ENCODE peak calls at places on chromosome 14, in six cellular contexts. U is psoas muscle, D is heart left ventricle, A is esophagus squamous epithelium, T is lung, C is neural progenitor cell. O is an unnamed sample.

GRCh38 chr14:98163285-98163741 is 1108.7 kb downstream of the BCL11B start:
- DNase-seq in U (no peak), D (no peak), A (no peak), T (no peak), C (peak; percentile 48), O (no peak)

GRCh38 chr14:99388286-99388685 is 92.4 kb downstream of the SETD3 start:
- DNase-seq in U (no peak), D (no peak), A (no peak), T (no peak), C (no peak), O (no peak)

GRCh38 chr14:53430870-53431269 is 277.7 kb upstream of the DDHD1 start:
- DNase-seq in U (no peak), D (no peak), A (no peak), T (no peak), C (no peak), O (no peak)

GRCh38 chr14:81406863-81407262 is 6.7 kb upstream of the STON2 start:
- DNase-seq in U (peak; percentile 78), D (no peak), A (no peak), T (no peak), C (no peak), O (peak; percentile 30)

GRCh38 chr14:22046063-22046462 is 372.4 kb upstream of the OR4E1 start:
- DNase-seq in U (no peak), D (no peak), A (no peak), T (no peak), C (no peak), O (no peak)

GRCh38 chr14:69093551-69094421 is 59.1 kb downstream of the DCAF5 start:
- DNase-seq in U (no peak), D (no peak), A (no peak), T (no peak), C (peak; percentile 39), O (no peak)

GRCh38 chr14:100677925-100678765 is 48.5 kb upstream of the DLK1 start:
- DNase-seq in U (peak; percentile 80), D (peak; percentile 91), A (no peak), T (no peak), C (peak; percentile 70), O (peak; percentile 98)

GRCh38 chr14:79186523-79186922 is 1016.4 kb downstream of the NRXN3 start:
- DNase-seq in U (no peak), D (no peak), A (no peak), T (no peak), C (no peak), O (no peak)

GRCh38 chr14:44914849-44915248 is 46.9 kb downstream of the KLHL28 start:
- DNase-seq in U (no peak), D (no peak), A (no peak), T (no peak), C (peak; percentile 32), O (no peak)

GRCh38 chr14:87944987-87945604 is 47.9 kb downstream of the GALC start:
- DNase-seq in U (no peak), D (no peak), A (no peak), T (no peak), C (peak; percentile 37), O (no peak)

GRCh38 chr14:96094656-96095055 is 55.5 kb downstream of the C14orf132 start:
- DNase-seq in U (no peak), D (no peak), A (no peak), T (no peak), C (no peak), O (no peak)

GRCh38 chr14:77018785-77019184 is 9.7 kb downstream of the IRF2BPL start:
- DNase-seq in U (no peak), D (no peak), A (no peak), T (no peak), C (no peak), O (no peak)

GRCh38 chr14:95394981-95395737 is 75.5 kb upstream of the CLMN start:
- DNase-seq in U (no peak), D (no peak), A (no peak), T (no peak), C (no peak), O (no peak)

GRCh38 chr14:77599894-77600293 is 16.5 kb downstream of the SPTLC2 start:
- DNase-seq in U (no peak), D (no peak), A (no peak), T (no peak), C (no peak), O (no peak)

GRCh38 chr14:106308839-106309389 is 782.5 kb downstream of the TMEM121 start:
- DNase-seq in U (no peak), D (no peak), A (no peak), T (peak; percentile 43), C (peak; percentile 42), O (peak; percentile 77)

GRCh38 chr14:35607380-35607779 is 73.4 kb downstream of the INSM2 start:
- DNase-seq in U (no peak), D (no peak), A (no peak), T (no peak), C (no peak), O (no peak)

GRCh38 chr14:105978618-105979295 is 452.4 kb downstream of the TMEM121 start:
- DNase-seq in U (no peak), D (no peak), A (no peak), T (no peak), C (no peak), O (no peak)

GRCh38 chr14:102731101-102731870 is 46.0 kb upstream of the TRAF3 start:
- DNase-seq in U (no peak), D (no peak), A (no peak), T (no peak), C (no peak), O (no peak)

GRCh38 chr14:92591346-92591745 is 77.8 kb downstream of the RIN3 start:
- DNase-seq in U (no peak), D (no peak), A (no peak), T (no peak), C (no peak), O (no peak)
- H3K4me3 ChIP-seq in U (no peak overlapping the region), D (no peak overlapping the region), A (no peak overlapping the region), T (no peak overlapping the region), C (no peak overlapping the region), O (no peak overlapping the region)

GRCh38 chr14:67728258-67728657 is 26.6 kb downstream of the RDH12 start:
- DNase-seq in U (no peak), D (no peak), A (no peak), T (no peak), C (no peak), O (no peak)

GRCh38 chr14:67727361-67727760 is 25.7 kb downstream of the RDH12 start:
- DNase-seq in U (no peak), D (no peak), A (no peak), T (no peak), C (no peak), O (no peak)

GRCh38 chr14:67721851-67722250 is 20.2 kb downstream of the RDH12 start:
- DNase-seq in U (no peak), D (no peak), A (no peak), T (no peak), C (no peak), O (no peak)

GRCh38 chr14:67722293-67722692 is 20.6 kb downstream of the RDH12 start:
- DNase-seq in U (peak; percentile 79), D (peak; percentile 87), A (no peak), T (no peak), C (peak; percentile 61), O (peak; percentile 36)

DNA sequence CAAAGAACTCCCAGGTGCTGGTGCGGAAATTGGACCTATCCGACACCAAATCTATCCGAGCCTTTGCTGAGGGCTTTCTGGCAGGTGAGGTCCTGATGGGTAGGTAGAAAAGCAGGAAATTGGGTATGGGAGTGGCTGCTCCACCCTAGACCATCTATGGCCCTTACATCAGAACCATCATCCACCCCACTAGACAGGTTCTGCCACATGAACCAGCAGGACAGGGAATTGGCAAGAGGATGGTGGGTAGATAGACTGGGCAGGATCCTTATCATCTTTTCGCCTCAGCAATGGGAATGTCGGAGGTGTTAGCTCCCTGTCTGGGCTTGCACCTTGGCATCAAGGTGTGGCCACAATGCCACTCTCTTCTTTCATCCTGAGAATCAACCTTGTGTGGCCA is 23.5 kb downstream of the RDH12 start:
- DNase-seq in U (no peak), D (no peak), A (no peak), T (no peak), C (no peak), O (no peak)
- H3K4me1 ChIP-seq in U (peaks cover 3% of the 10 kb centered on the region), D (peaks cover 9% of the 10 kb centered on the region), A (no peaks in the 10 kb centered on the region), T (no peaks in the 10 kb centered on the region), C (peaks cover 15% of the 10 kb centered on the region), O (no peaks in the 10 kb centered on the region)

DNA sequence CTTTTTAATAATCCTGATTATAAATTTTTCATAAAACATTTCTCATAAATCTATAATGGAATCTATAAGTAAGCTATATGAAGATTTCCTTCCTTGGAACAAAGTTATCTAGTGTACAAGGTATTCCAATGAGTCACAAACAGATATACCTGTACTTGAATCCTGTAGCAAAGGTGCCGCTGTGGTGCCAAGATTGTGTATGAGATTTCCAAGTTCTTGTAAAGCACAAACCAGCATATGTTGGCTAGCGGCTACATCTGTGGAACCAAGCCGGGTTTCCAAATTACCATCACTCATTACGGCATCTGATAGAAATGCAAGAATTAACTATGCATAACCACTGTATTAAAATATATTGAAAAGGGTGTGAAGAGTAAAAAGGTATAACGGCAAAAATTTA is 34.1 kb downstream of the HEATR5A start:
- DNase-seq in U (no peak), D (no peak), A (no peak), T (no peak), C (no peak), O (no peak)
- H3K36me3 ChIP-seq in U (peaks cover 58% of the 10 kb centered on the region), D (peaks cover 51% of the 10 kb centered on the region), A (peaks cover 65% of the 10 kb centered on the region), T (peaks cover 11% of the 10 kb centered on the region), C (no peaks in the 10 kb centered on the region), O (peaks cover 29% of the 10 kb centered on the region)

GRCh38 chr14:104078031-104078455 is 7.5 kb upstream of the ASPG start:
- DNase-seq in U (peak; percentile 89), D (peak; percentile 89), A (no peak), T (peak; percentile 89), C (peak; percentile 91), O (peak; percentile 90)
- H3K4me3 ChIP-seq in U (no peak overlapping the region), D (no peak overlapping the region), A (no peak overlapping the region), T (no peak overlapping the region), C (no peak overlapping the region), O (no peak overlapping the region)

GRCh38 chr14:91869556-91869955 is 2.2 kb upstream of the TC2N start:
- DNase-seq in U (no peak), D (no peak), A (no peak), T (no peak), C (no peak), O (no peak)

GRCh38 chr14:91872517-91873470 is 5.5 kb upstream of the TC2N start:
- DNase-seq in U (peak; percentile 81), D (peak; percentile 75), A (no peak), T (peak; percentile 88), C (no peak), O (no peak)

GRCh38 chr14:91872011-91872476 is 4.7 kb upstream of the TC2N start:
- DNase-seq in U (no peak), D (no peak), A (no peak), T (no peak), C (no peak), O (no peak)

GRCh38 chr14:91870001-91870400 is 2.7 kb upstream of the TC2N start:
- DNase-seq in U (no peak), D (no peak), A (no peak), T (no peak), C (no peak), O (no peak)

GRCh38 chr14:91870890-91871289 is 3.6 kb upstream of the TC2N start:
- DNase-seq in U (no peak), D (no peak), A (no peak), T (no peak), C (no peak), O (no peak)
- H3K4me1 ChIP-seq in U (peaks cover 12% of the 10 kb centered on the region), D (peaks cover 13% of the 10 kb centered on the region), A (peaks cover 25% of the 10 kb centered on the region), T (peaks cover 2% of the 10 kb centered on the region), C (no peaks in the 10 kb centered on the region), O (no peaks in the 10 kb centered on the region)